ENCODE peak calls at places on chromosome 13, in ten cellular contexts. T, M, Q, O, C, G, I, Z, U and Y are unnamed samples.

GRCh38 chr13:110965038-110965754 is 50.3 kb upstream of the ANKRD10 start:
- DNase-seq in T (no peak), M (no peak), Q (no peak), O (no peak), C (no peak), G (peak), I (peak), Z (no peak), U (no peak), Y (no peak)

GRCh38 chr13:44153536-44153935 is 220.1 kb upstream of the SERP2 start:
- DNase-seq in T (no peak), M (no peak), Q (no peak), O (no peak), C (no peak), G (no peak), I (no peak), Z (no peak), U (no peak), Y (no peak)

GRCh38 chr13:19601749-19602725 is 31.4 kb upstream of the MPHOSPH8 start:
- DNase-seq in T (peak), M (no peak), Q (no peak), O (no peak), C (no peak), G (no peak), I (peak), Z (peak), U (no peak), Y (peak)

GRCh38 chr13:101303512-101303911 is 112.8 kb downstream of the NALCN start:
- DNase-seq in T (no peak), M (no peak), Q (no peak), O (peak), C (no peak), G (no peak), I (no peak), Z (no peak), U (no peak), Y (no peak)

GRCh38 chr13:101917475-101917810 is 465.0 kb downstream of the ITGBL1 start:
- DNase-seq in T (no peak), M (no peak), Q (no peak), O (no peak), C (no peak), G (no peak), I (no peak), Z (no peak), U (no peak), Y (no peak)

GRCh38 chr13:50299546-50300249 is 284.5 kb downstream of the KCNRG start:
- DNase-seq in T (no peak), M (no peak), Q (no peak), O (no peak), C (no peak), G (no peak), I (peak), Z (no peak), U (no peak), Y (no peak)

GRCh38 chr13:113990321-113990837 is 16.5 kb upstream of the C13orf46 start:
- DNase-seq in T (no peak), M (peak), Q (no peak), O (no peak), C (no peak), G (no peak), I (no peak), Z (no peak), U (no peak), Y (peak)

GRCh38 chr13:25380082-25380481 is 8.3 kb downstream of the ATP8A2 start:
- DNase-seq in T (no peak), M (no peak), Q (no peak), O (no peak), C (no peak), G (no peak), I (no peak), Z (no peak), U (no peak), Y (no peak)

GRCh38 chr13:96093296-96094006 is 3.5 kb downstream of the HS6ST3 start:
- DNase-seq in T (no peak), M (no peak), Q (no peak), O (no peak), C (no peak), G (no peak), I (no peak), Z (no peak), U (no peak), Y (no peak)

GRCh38 chr13:65470781-65471180 is 1759.4 kb downstream of the PCDH9 start:
- DNase-seq in T (no peak), M (no peak), Q (no peak), O (no peak), C (no peak), G (no peak), I (peak), Z (no peak), U (no peak), Y (no peak)